ENCODE peak calls at places on chromosome X, in seven cellular contexts. One of them, this sample, is unnamed.
A peak's percentile ranks its signal among the peaks of the same experiment; 100 is the strongest.

GRCh38 chrX:118495958-118496762 is 545 bp downstream of the DOCK11 start:
- DNase-seq in IMR-90: no peak
- DNase-seq in CD8-positive, alpha-beta memory T cell: peak; percentile 65
- DNase-seq in HFF-Myc: no peak
- DNase-seq in cardiac muscle cell: no peak
- DNase-seq in psoas muscle: peak; percentile 70
- DNase-seq in PC-9: peak; percentile 45
- DNase-seq in this sample: no peak

GRCh38 chrX:6002056-6002455 is 226.6 kb downstream of the NLGN4X start:
- DNase-seq in IMR-90: no peak
- DNase-seq in CD8-positive, alpha-beta memory T cell: no peak
- DNase-seq in HFF-Myc: no peak
- DNase-seq in cardiac muscle cell: no peak
- DNase-seq in psoas muscle: no peak
- DNase-seq in PC-9: no peak
- DNase-seq in this sample: no peak

GRCh38 chrX:20026278-20026677 is 35.4 kb upstream of the BCLAF3 start:
- DNase-seq in IMR-90: peak; percentile 60
- DNase-seq in CD8-positive, alpha-beta memory T cell: no peak
- DNase-seq in HFF-Myc: peak; percentile 10
- DNase-seq in cardiac muscle cell: peak; percentile 5
- DNase-seq in psoas muscle: no peak
- DNase-seq in PC-9: peak; percentile 1
- DNase-seq in this sample: peak; percentile 2

GRCh38 chrX:49077941-49078340 is 1.7 kb downstream of the WDR45 start:
- DNase-seq in IMR-90: no peak
- DNase-seq in CD8-positive, alpha-beta memory T cell: no peak
- DNase-seq in HFF-Myc: no peak
- DNase-seq in cardiac muscle cell: no peak
- DNase-seq in psoas muscle: no peak
- DNase-seq in PC-9: no peak
- DNase-seq in this sample: no peak

GRCh38 chrX:84336646-84337045 is 148.6 kb upstream of the RPS6KA6 start:
- DNase-seq in IMR-90: peak; percentile 20
- DNase-seq in CD8-positive, alpha-beta memory T cell: no peak
- DNase-seq in HFF-Myc: no peak
- DNase-seq in cardiac muscle cell: peak; percentile 17
- DNase-seq in psoas muscle: no peak
- DNase-seq in PC-9: no peak
- DNase-seq in this sample: no peak

GRCh38 chrX:68995780-68996551 is 167.1 kb downstream of the EFNB1 start:
- DNase-seq in IMR-90: peak; percentile 78
- DNase-seq in CD8-positive, alpha-beta memory T cell: no peak
- DNase-seq in HFF-Myc: no peak
- DNase-seq in cardiac muscle cell: peak; percentile 92
- DNase-seq in psoas muscle: peak; percentile 65
- DNase-seq in PC-9: no peak
- DNase-seq in this sample: peak; percentile 23

GRCh38 chrX:41475166-41475565 is 28.0 kb downstream of the NYX start:
- DNase-seq in IMR-90: no peak
- DNase-seq in CD8-positive, alpha-beta memory T cell: no peak
- DNase-seq in HFF-Myc: no peak
- DNase-seq in cardiac muscle cell: no peak
- DNase-seq in psoas muscle: no peak
- DNase-seq in PC-9: no peak
- DNase-seq in this sample: no peak

GRCh38 chrX:104324871-104325585 is 70.3 kb upstream of the ESX1 start:
- DNase-seq in IMR-90: peak; percentile 42
- DNase-seq in CD8-positive, alpha-beta memory T cell: no peak
- DNase-seq in HFF-Myc: no peak
- DNase-seq in cardiac muscle cell: no peak
- DNase-seq in psoas muscle: no peak
- DNase-seq in PC-9: no peak
- DNase-seq in this sample: no peak

GRCh38 chrX:49838374-49838773 is 9.3 kb downstream of the PAGE4 start:
- DNase-seq in IMR-90: peak; percentile 15
- DNase-seq in CD8-positive, alpha-beta memory T cell: no peak
- DNase-seq in HFF-Myc: no peak
- DNase-seq in cardiac muscle cell: peak; percentile 24
- DNase-seq in psoas muscle: no peak
- DNase-seq in PC-9: peak; percentile 6
- DNase-seq in this sample: peak; percentile 4

GRCh38 chrX:87299563-87300160 is 217.9 kb upstream of the KLHL4 start:
- DNase-seq in IMR-90: peak; percentile 8
- DNase-seq in CD8-positive, alpha-beta memory T cell: no peak
- DNase-seq in HFF-Myc: no peak
- DNase-seq in cardiac muscle cell: peak; percentile 27
- DNase-seq in psoas muscle: no peak
- DNase-seq in PC-9: no peak
- DNase-seq in this sample: no peak

GRCh38 chrX:68396953-68397352 is 36.3 kb downstream of the OPHN1 start:
- DNase-seq in IMR-90: peak; percentile 2
- DNase-seq in CD8-positive, alpha-beta memory T cell: no peak
- DNase-seq in HFF-Myc: no peak
- DNase-seq in cardiac muscle cell: peak; percentile 49
- DNase-seq in psoas muscle: no peak
- DNase-seq in PC-9: no peak
- DNase-seq in this sample: no peak

GRCh38 chrX:13295841-13296240 is 24.0 kb downstream of the ATXN3L start:
- DNase-seq in IMR-90: no peak
- DNase-seq in CD8-positive, alpha-beta memory T cell: no peak
- DNase-seq in HFF-Myc: no peak
- DNase-seq in cardiac muscle cell: no peak
- DNase-seq in psoas muscle: no peak
- DNase-seq in PC-9: no peak
- DNase-seq in this sample: no peak

GRCh38 chrX:18931972-18932371 is 51.9 kb downstream of the PHKA2 start:
- DNase-seq in IMR-90: peak; percentile 30
- DNase-seq in CD8-positive, alpha-beta memory T cell: no peak
- DNase-seq in HFF-Myc: no peak
- DNase-seq in cardiac muscle cell: peak; percentile 41
- DNase-seq in psoas muscle: no peak
- DNase-seq in PC-9: no peak
- DNase-seq in this sample: peak; percentile 9

GRCh38 chrX:1424452-1424851 is 28.3 kb downstream of the ASMTL start:
- DNase-seq in IMR-90: no peak
- DNase-seq in CD8-positive, alpha-beta memory T cell: no peak
- DNase-seq in HFF-Myc: no peak
- DNase-seq in cardiac muscle cell: no peak
- DNase-seq in psoas muscle: no peak
- DNase-seq in PC-9: no peak
- DNase-seq in this sample: no peak

GRCh38 chrX:150094996-150095395 is 156.7 kb upstream of the EOLA2 start:
- DNase-seq in IMR-90: no peak
- DNase-seq in CD8-positive, alpha-beta memory T cell: no peak
- DNase-seq in HFF-Myc: no peak
- DNase-seq in cardiac muscle cell: no peak
- DNase-seq in psoas muscle: no peak
- DNase-seq in PC-9: no peak
- DNase-seq in this sample: no peak

GRCh38 chrX:46209037-46209436 is 336.2 kb downstream of the ZNF674 start:
- DNase-seq in IMR-90: no peak
- DNase-seq in CD8-positive, alpha-beta memory T cell: no peak
- DNase-seq in HFF-Myc: no peak
- DNase-seq in cardiac muscle cell: no peak
- DNase-seq in psoas muscle: no peak
- DNase-seq in PC-9: no peak
- DNase-seq in this sample: no peak

GRCh38 chrX:104113237-104113965 is 1.1 kb downstream of the ZCCHC18 start:
- DNase-seq in IMR-90: peak; percentile 53
- DNase-seq in CD8-positive, alpha-beta memory T cell: peak; percentile 41
- DNase-seq in HFF-Myc: peak; percentile 38
- DNase-seq in cardiac muscle cell: peak; percentile 55
- DNase-seq in psoas muscle: peak; percentile 59
- DNase-seq in PC-9: peak; percentile 47
- DNase-seq in this sample: peak; percentile 42

GRCh38 chrX:68830486-68831404 is 1.9 kb downstream of the EFNB1 start:
- DNase-seq in IMR-90: no peak
- DNase-seq in CD8-positive, alpha-beta memory T cell: no peak
- DNase-seq in HFF-Myc: no peak
- DNase-seq in cardiac muscle cell: no peak
- DNase-seq in psoas muscle: no peak
- DNase-seq in PC-9: no peak
- DNase-seq in this sample: no peak

GRCh38 chrX:110359273-110359672 is 625 bp downstream of the RTL9 start:
- DNase-seq in IMR-90: no peak
- DNase-seq in CD8-positive, alpha-beta memory T cell: no peak
- DNase-seq in HFF-Myc: no peak
- DNase-seq in cardiac muscle cell: peak; percentile 38
- DNase-seq in psoas muscle: no peak
- DNase-seq in PC-9: no peak
- DNase-seq in this sample: no peak

GRCh38 chrX:39398973-39399268 is 597.7 kb downstream of the MID1IP1 start:
- DNase-seq in IMR-90: no peak
- DNase-seq in CD8-positive, alpha-beta memory T cell: no peak
- DNase-seq in HFF-Myc: no peak
- DNase-seq in cardiac muscle cell: peak; percentile 21
- DNase-seq in psoas muscle: no peak
- DNase-seq in PC-9: no peak
- DNase-seq in this sample: no peak

GRCh38 chrX:1442724-1443367 is 9.9 kb downstream of the ASMTL start:
- DNase-seq in IMR-90: no peak
- DNase-seq in CD8-positive, alpha-beta memory T cell: no peak
- DNase-seq in HFF-Myc: no peak
- DNase-seq in cardiac muscle cell: no peak
- DNase-seq in psoas muscle: no peak
- DNase-seq in PC-9: no peak
- DNase-seq in this sample: no peak

DNA sequence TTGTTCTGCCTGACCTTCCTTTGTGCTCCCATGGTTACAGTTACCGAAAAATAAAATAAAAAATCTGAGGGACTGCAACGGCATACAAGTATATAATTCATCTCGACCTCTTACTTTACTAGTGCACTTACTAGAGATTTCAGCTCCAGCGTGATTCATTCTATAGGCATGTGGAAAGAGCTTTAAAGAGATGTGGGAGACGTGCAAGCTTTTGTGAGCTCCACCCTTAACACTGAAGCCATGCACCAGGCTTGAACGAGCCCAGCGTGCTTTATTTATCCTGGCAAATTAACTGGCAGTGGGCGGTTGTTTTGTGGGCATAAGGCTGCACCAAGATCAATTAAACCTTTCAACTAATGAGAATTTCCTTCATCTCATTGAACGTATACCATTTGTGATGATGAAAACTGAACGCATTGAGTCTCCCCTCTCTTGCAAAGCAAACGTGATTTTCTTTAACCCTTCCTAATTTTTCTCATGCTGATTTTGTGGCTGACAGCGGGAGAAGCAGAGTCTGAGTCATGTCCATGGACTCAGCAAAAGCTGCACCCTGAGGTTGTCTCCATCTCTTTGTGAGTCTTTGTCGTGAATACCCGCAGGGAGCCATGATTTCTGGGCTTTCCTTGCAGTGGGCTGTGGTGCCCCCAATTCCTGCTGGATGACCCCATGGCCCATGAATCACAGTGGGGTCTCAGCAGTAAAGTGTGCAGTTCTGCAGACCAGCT is 60.1 kb downstream of the MXRA5 start:
- DNase-seq in IMR-90: peak; percentile 74
- DNase-seq in CD8-positive, alpha-beta memory T cell: no peak
- DNase-seq in HFF-Myc: peak; percentile 72
- DNase-seq in cardiac muscle cell: peak; percentile 76
- DNase-seq in psoas muscle: no peak
- DNase-seq in PC-9: peak; percentile 0
- DNase-seq in this sample: peak; percentile 87
- H3K4me3 ChIP-seq in IMR-90: peak overlapping the region; percentile 29
- H3K4me3 ChIP-seq in CD8-positive, alpha-beta memory T cell: no peak overlapping the region
- H3K4me3 ChIP-seq in HFF-Myc: peak overlapping the region; percentile 13
- H3K4me3 ChIP-seq in cardiac muscle cell: no peak overlapping the region
- H3K4me3 ChIP-seq in psoas muscle: no peak overlapping the region
- H3K4me3 ChIP-seq in PC-9: no peak overlapping the region
- H3K4me3 ChIP-seq in this sample: peak overlapping the region; percentile 23

DNA sequence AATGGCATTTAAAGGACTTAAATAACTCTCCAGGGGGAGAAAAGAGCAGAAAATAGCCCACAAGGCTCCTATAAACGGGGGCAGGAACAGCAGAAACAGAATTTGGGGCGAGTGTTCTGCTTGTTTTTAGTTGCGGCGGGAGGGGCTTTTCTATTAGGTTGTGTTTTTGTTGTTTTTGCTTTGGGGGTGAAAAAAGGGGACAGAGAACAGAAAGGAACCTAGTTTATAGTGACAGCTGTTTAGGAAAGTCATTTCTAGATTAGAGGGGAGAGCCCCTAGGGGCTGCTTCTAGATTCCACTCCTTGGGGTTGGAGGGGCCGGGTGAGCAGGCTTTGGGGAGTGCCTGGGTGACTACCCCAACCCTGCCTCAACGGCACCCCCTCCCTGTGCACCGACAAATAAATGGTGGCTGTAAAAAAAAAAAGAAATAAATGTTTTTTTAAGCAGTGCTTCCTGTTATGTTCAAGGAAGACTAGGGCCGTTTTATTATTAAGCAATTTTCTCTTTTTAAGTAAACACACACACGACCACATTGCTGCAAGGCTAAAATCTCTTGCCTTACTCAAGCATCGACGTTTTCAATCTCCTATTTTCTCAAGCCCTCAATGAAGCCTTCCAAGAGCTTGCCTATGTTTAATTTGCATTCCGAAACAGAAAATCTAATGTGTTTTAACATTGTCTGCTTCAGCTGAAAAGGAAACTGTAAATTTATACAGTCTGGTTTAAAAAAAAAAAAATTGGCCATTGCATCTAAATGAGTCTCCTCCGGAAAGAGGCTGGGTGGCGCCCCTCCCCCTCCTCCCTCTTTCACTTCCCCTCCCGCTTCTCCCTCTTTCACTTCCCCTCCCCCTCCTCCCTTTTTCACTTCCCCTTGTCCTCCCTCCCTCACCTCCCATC is 123.3 kb upstream of the TBL1X start:
- DNase-seq in IMR-90: peak; percentile 69
- DNase-seq in CD8-positive, alpha-beta memory T cell: peak; percentile 45
- DNase-seq in HFF-Myc: no peak
- DNase-seq in cardiac muscle cell: peak; percentile 65
- DNase-seq in psoas muscle: peak; percentile 82
- DNase-seq in PC-9: no peak
- DNase-seq in this sample: no peak
- H3K4me3 ChIP-seq in IMR-90: peak overlapping the region; percentile 9
- H3K4me3 ChIP-seq in CD8-positive, alpha-beta memory T cell: peak overlapping the region; percentile 55
- H3K4me3 ChIP-seq in HFF-Myc: peak overlapping the region; percentile 12
- H3K4me3 ChIP-seq in cardiac muscle cell: no peak overlapping the region
- H3K4me3 ChIP-seq in psoas muscle: peak overlapping the region; percentile 42
- H3K4me3 ChIP-seq in PC-9: peak overlapping the region; percentile 43
- H3K4me3 ChIP-seq in this sample: peak overlapping the region; percentile 2

DNA sequence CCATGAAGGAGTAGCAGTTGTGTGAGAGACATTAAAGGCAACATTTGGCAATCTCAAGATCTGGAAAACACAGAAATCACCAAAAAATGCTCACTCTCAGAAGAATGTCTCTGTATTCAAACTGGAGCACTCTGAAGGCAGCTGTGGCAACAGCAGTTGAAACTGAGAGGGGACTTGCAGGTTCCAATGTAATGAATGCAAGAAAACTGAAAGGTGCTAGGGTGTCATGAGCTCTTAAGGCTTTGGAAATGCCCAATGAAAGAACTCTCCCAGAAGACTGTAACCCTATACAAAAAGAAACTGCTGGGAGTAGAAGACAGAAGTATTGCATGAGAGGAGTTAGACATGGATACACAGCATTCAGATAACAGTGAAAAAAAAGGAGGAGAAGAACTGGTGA is 118.2 kb upstream of the HTR2C start:
- DNase-seq in IMR-90: no peak
- DNase-seq in CD8-positive, alpha-beta memory T cell: no peak
- DNase-seq in HFF-Myc: no peak
- DNase-seq in cardiac muscle cell: no peak
- DNase-seq in psoas muscle: no peak
- DNase-seq in PC-9: no peak
- DNase-seq in this sample: no peak
- H3K4me3 ChIP-seq in IMR-90: no peak overlapping the region
- H3K4me3 ChIP-seq in CD8-positive, alpha-beta memory T cell: no peak overlapping the region
- H3K4me3 ChIP-seq in HFF-Myc: no peak overlapping the region
- H3K4me3 ChIP-seq in cardiac muscle cell: no peak overlapping the region
- H3K4me3 ChIP-seq in psoas muscle: no peak overlapping the region
- H3K4me3 ChIP-seq in PC-9: no peak overlapping the region
- H3K4me3 ChIP-seq in this sample: no peak overlapping the region

GRCh38 chrX:153411255-153411987 is at the start of gene ZFP92:
- DNase-seq in IMR-90: no peak
- DNase-seq in CD8-positive, alpha-beta memory T cell: peak; percentile 27
- DNase-seq in HFF-Myc: no peak
- DNase-seq in cardiac muscle cell: peak; percentile 25
- DNase-seq in psoas muscle: peak; percentile 56
- DNase-seq in PC-9: no peak
- DNase-seq in this sample: no peak
- H3K4me3 ChIP-seq in IMR-90: peak within 1 kb of the TSS; percentile 34
- H3K4me3 ChIP-seq in CD8-positive, alpha-beta memory T cell: peak within 1 kb of the TSS; percentile 37
- H3K4me3 ChIP-seq in HFF-Myc: peak within 1 kb of the TSS; percentile 35
- H3K4me3 ChIP-seq in cardiac muscle cell: peak within 1 kb of the TSS; percentile 10
- H3K4me3 ChIP-seq in psoas muscle: peak within 1 kb of the TSS; percentile 60
- H3K4me3 ChIP-seq in PC-9: no peak within 1 kb of the TSS
- H3K4me3 ChIP-seq in this sample: peak within 1 kb of the TSS; percentile 46

This sample was measured in brain microvascular endothelial cell.